ENCODE peak calls at places on chromosomes 7 and 10, in four cellular contexts. D is HEK293T; M is cardiac fibroblast; H is Jurkat, Clone E6-1. K is an unnamed sample.

GRCh38 chr7:74138334-74138867 is 35.8 kb upstream of the EIF4H start:
- DNase-seq in M (no peak), H (no peak), D (no peak), K (no peak)

GRCh38 chr7:128932862-128933821 is 4.6 kb upstream of the IRF5 start:
- DNase-seq in M (peak; percentile 13), H (peak; percentile 71), D (no peak), K (peak; percentile 36)

GRCh38 chr10:4819707-4820106 is 6.3 kb upstream of the AKR1E2 start:
- DNase-seq in H (no peak), D (no peak), M (no peak), K (no peak)

GRCh38 chr7:24882989-24883631 is 96.9 kb downstream of the OSBPL3 start:
- DNase-seq in D (no peak), H (no peak), M (peak; percentile 79), K (no peak)

GRCh38 chr10:79063661-79064490 is 4.9 kb upstream of the ZMIZ1 start:
- DNase-seq in M (no peak), H (no peak), D (no peak), K (no peak)

GRCh38 chr7:99102361-99102760 is 41.5 kb downstream of the SMURF1 start:
- DNase-seq in M (no peak), D (no peak), H (no peak), K (no peak)

GRCh38 chr7:121313220-121313792 is 15.5 kb upstream of the WNT16 start:
- DNase-seq in D (no peak), H (no peak), M (no peak), K (no peak)

GRCh38 chr10:68871105-68871711 is 29.9 kb upstream of the DDX50 start:
- DNase-seq in H (no peak), M (peak; percentile 49), D (no peak), K (no peak)

GRCh38 chr7:27346531-27347260 is 104.1 kb downstream of the EVX1 start:
- DNase-seq in H (no peak), D (peak; percentile 75), M (peak; percentile 49), K (no peak)

GRCh38 chr7:19455508-19456132 is 253.2 kb downstream of the POLR1F start:
- DNase-seq in H (no peak), D (no peak), M (no peak), K (no peak)

GRCh38 chr10:79347894-79348639 is 798 bp downstream of the PPIF start:
- DNase-seq in M (peak; percentile 79), H (peak; percentile 50), D (peak; percentile 44), K (peak; percentile 83)

GRCh38 chr7:92404170-92404614 is 43.1 kb upstream of the GATAD1 start:
- DNase-seq in M (peak; percentile 12), H (peak; percentile 83), D (no peak), K (peak; percentile 35)

GRCh38 chr7:45292481-45292880 is 134.9 kb downstream of the RAMP3 start:
- DNase-seq in D (no peak), H (peak; percentile 74), M (no peak), K (peak; percentile 32)

GRCh38 chr10:51214207-51214896 is 140.1 kb downstream of the PRKG1 start:
- DNase-seq in H (no peak), D (no peak), M (no peak), K (no peak)

GRCh38 chr7:23898619-23899018 is 188.6 kb downstream of the STK31 start:
- DNase-seq in M (no peak), D (no peak), H (no peak), K (no peak)

GRCh38 chr7:93159490-93159889 is 11.3 kb upstream of the SAMD9L start:
- DNase-seq in D (no peak), M (peak; percentile 19), H (no peak), K (no peak)

GRCh38 chr10:47288236-47288635 is 11.8 kb upstream of the GDF10 start:
- DNase-seq in D (no peak), H (no peak), M (no peak), K (no peak)

GRCh38 chr7:156113733-156114132 is 301.5 kb upstream of the SHH start:
- DNase-seq in H (no peak), D (no peak), M (no peak), K (no peak)

K was measured in DND-41.